ENCODE peak calls at places on chromosomes 12 and 14, in four cellular contexts. One of them, this sample, is unnamed.

GRCh38 chr14:102603293-102603907 is 11.0 kb downstream of the RCOR1 start:
- DNase-seq in brain microvascular endothelial cell: no peak
- DNase-seq in fibroblast of pulmonary artery: no peak
- DNase-seq in transverse colon: no peak
- DNase-seq in this sample: no peak

GRCh38 chr14:89926709-89927108 is 27.8 kb downstream of the EFCAB11 start:
- DNase-seq in brain microvascular endothelial cell: peak; percentile 63
- DNase-seq in fibroblast of pulmonary artery: peak; percentile 75
- DNase-seq in transverse colon: no peak
- DNase-seq in this sample: no peak

GRCh38 chr12:103877934-103878510 is 37.0 kb upstream of the NT5DC3 start:
- DNase-seq in transverse colon: peak; percentile 63
- DNase-seq in brain microvascular endothelial cell: peak; percentile 63
- DNase-seq in fibroblast of pulmonary artery: peak; percentile 81
- DNase-seq in this sample: peak; percentile 20

GRCh38 chr12:21169878-21170472 is 39.0 kb downstream of the SLCO1B1 start:
- DNase-seq in fibroblast of pulmonary artery: peak; percentile 62
- DNase-seq in transverse colon: peak; percentile 24
- DNase-seq in brain microvascular endothelial cell: peak; percentile 55
- DNase-seq in this sample: peak; percentile 5

GRCh38 chr12:22627351-22627750 is 2.4 kb downstream of the ETNK1 start:
- DNase-seq in brain microvascular endothelial cell: no peak
- DNase-seq in fibroblast of pulmonary artery: no peak
- DNase-seq in transverse colon: no peak
- DNase-seq in this sample: no peak

GRCh38 chr12:104929926-104930325 is 28.2 kb downstream of the SLC41A2 start:
- DNase-seq in fibroblast of pulmonary artery: no peak
- DNase-seq in brain microvascular endothelial cell: no peak
- DNase-seq in transverse colon: no peak
- DNase-seq in this sample: no peak

GRCh38 chr14:76828339-76829015 is 2.3 kb downstream of the LRRC74A start:
- DNase-seq in brain microvascular endothelial cell: no peak
- DNase-seq in fibroblast of pulmonary artery: peak; percentile 18
- DNase-seq in transverse colon: no peak
- DNase-seq in this sample: no peak

GRCh38 chr14:57182760-57183503 is 85.8 kb downstream of the EXOC5 start:
- DNase-seq in brain microvascular endothelial cell: no peak
- DNase-seq in transverse colon: no peak
- DNase-seq in fibroblast of pulmonary artery: peak; percentile 18
- DNase-seq in this sample: no peak

GRCh38 chr12:105474672-105475071 is 144.2 kb downstream of the C12orf75 start:
- DNase-seq in transverse colon: no peak
- DNase-seq in fibroblast of pulmonary artery: no peak
- DNase-seq in brain microvascular endothelial cell: no peak
- DNase-seq in this sample: no peak

GRCh38 chr12:575948-576612 is 87.2 kb downstream of the NINJ2 start:
- DNase-seq in transverse colon: peak; percentile 84
- DNase-seq in brain microvascular endothelial cell: peak; percentile 28
- DNase-seq in fibroblast of pulmonary artery: peak; percentile 63
- DNase-seq in this sample: no peak

GRCh38 chr14:103126873-103127304 is 3.6 kb downstream of the TNFAIP2 start:
- DNase-seq in brain microvascular endothelial cell: no peak
- DNase-seq in fibroblast of pulmonary artery: no peak
- DNase-seq in transverse colon: peak; percentile 71
- DNase-seq in this sample: no peak

GRCh38 chr12:22856120-22856699 is 231.2 kb downstream of the ETNK1 start:
- DNase-seq in brain microvascular endothelial cell: no peak
- DNase-seq in fibroblast of pulmonary artery: peak; percentile 62
- DNase-seq in transverse colon: no peak
- DNase-seq in this sample: no peak

GRCh38 chr12:115847398-115847797 is 430.1 kb downstream of the MED13L start:
- DNase-seq in fibroblast of pulmonary artery: no peak
- DNase-seq in brain microvascular endothelial cell: no peak
- DNase-seq in transverse colon: no peak
- DNase-seq in this sample: no peak

GRCh38 chr14:61322011-61322798 is 826 bp downstream of the PRKCH start:
- DNase-seq in brain microvascular endothelial cell: no peak
- DNase-seq in fibroblast of pulmonary artery: no peak
- DNase-seq in transverse colon: peak; percentile 66
- DNase-seq in this sample: no peak

GRCh38 chr12:75784591-75784990 is 247.0 kb downstream of the PHLDA1 start:
- DNase-seq in transverse colon: peak; percentile 32
- DNase-seq in brain microvascular endothelial cell: no peak
- DNase-seq in fibroblast of pulmonary artery: peak; percentile 25
- DNase-seq in this sample: no peak

GRCh38 chr12:58703911-58704310 is 216.4 kb downstream of the LRIG3 start:
- DNase-seq in fibroblast of pulmonary artery: no peak
- DNase-seq in brain microvascular endothelial cell: no peak
- DNase-seq in transverse colon: no peak
- DNase-seq in this sample: peak; percentile 66

GRCh38 chr14:61566537-61567225 is 128.6 kb upstream of the HIF1A start:
- DNase-seq in transverse colon: no peak
- DNase-seq in fibroblast of pulmonary artery: peak; percentile 71
- DNase-seq in brain microvascular endothelial cell: no peak
- DNase-seq in this sample: no peak

GRCh38 chr12:2364566-2365165 is 311.9 kb downstream of the CACNA1C start:
- DNase-seq in fibroblast of pulmonary artery: no peak
- DNase-seq in brain microvascular endothelial cell: no peak
- DNase-seq in transverse colon: no peak
- DNase-seq in this sample: no peak

GRCh38 chr14:58663494-58664111 is 25.8 kb downstream of the DACT1 start:
- DNase-seq in brain microvascular endothelial cell: peak; percentile 80
- DNase-seq in fibroblast of pulmonary artery: peak; percentile 93
- DNase-seq in transverse colon: peak; percentile 21
- DNase-seq in this sample: no peak

GRCh38 chr12:57110189-57111045 is 745 bp downstream of the STAT6 start:
- DNase-seq in transverse colon: peak; percentile 82
- DNase-seq in fibroblast of pulmonary artery: no peak
- DNase-seq in brain microvascular endothelial cell: no peak
- DNase-seq in this sample: no peak

GRCh38 chr14:60482743-60483142 is 3.1 kb downstream of the C14orf39 start:
- DNase-seq in brain microvascular endothelial cell: no peak
- DNase-seq in transverse colon: no peak
- DNase-seq in fibroblast of pulmonary artery: no peak
- DNase-seq in this sample: no peak

GRCh38 chr14:67411820-67412421 is at the start of gene PLEK2:
- DNase-seq in transverse colon: peak; percentile 90
- DNase-seq in brain microvascular endothelial cell: no peak
- DNase-seq in fibroblast of pulmonary artery: peak; percentile 33
- DNase-seq in this sample: no peak

GRCh38 chr12:79421236-79421740 is 269.5 kb downstream of the PAWR start:
- DNase-seq in transverse colon: no peak
- DNase-seq in fibroblast of pulmonary artery: no peak
- DNase-seq in brain microvascular endothelial cell: no peak
- DNase-seq in this sample: no peak

GRCh38 chr14:68627868-68628604 is 164.8 kb downstream of the ZFP36L1 start:
- DNase-seq in fibroblast of pulmonary artery: no peak
- DNase-seq in brain microvascular endothelial cell: no peak
- DNase-seq in transverse colon: peak; percentile 74
- DNase-seq in this sample: no peak

GRCh38 chr14:102897299-102898027 is 25.0 kb upstream of the AMN start:
- DNase-seq in brain microvascular endothelial cell: no peak
- DNase-seq in transverse colon: no peak
- DNase-seq in fibroblast of pulmonary artery: no peak
- DNase-seq in this sample: no peak

GRCh38 chr12:94168041-94168440 is 19.7 kb downstream of the PLXNC1 start:
- DNase-seq in transverse colon: no peak
- DNase-seq in brain microvascular endothelial cell: no peak
- DNase-seq in fibroblast of pulmonary artery: no peak
- DNase-seq in this sample: no peak

GRCh38 chr14:38125484-38125912 is 82.2 kb upstream of the SSTR1 start:
- DNase-seq in fibroblast of pulmonary artery: no peak
- DNase-seq in brain microvascular endothelial cell: no peak
- DNase-seq in transverse colon: no peak
- DNase-seq in this sample: no peak

GRCh38 chr14:67539116-67539515 is 6.0 kb downstream of the PLEKHH1 start:
- DNase-seq in fibroblast of pulmonary artery: no peak
- DNase-seq in transverse colon: no peak
- DNase-seq in brain microvascular endothelial cell: no peak
- DNase-seq in this sample: no peak

GRCh38 chr14:94025720-94026119 is 420 bp upstream of the OTUB2 start:
- DNase-seq in transverse colon: no peak
- DNase-seq in brain microvascular endothelial cell: no peak
- DNase-seq in fibroblast of pulmonary artery: no peak
- DNase-seq in this sample: no peak

GRCh38 chr14:35117112-35117511 is 4.7 kb downstream of the PPP2R3C start:
- DNase-seq in fibroblast of pulmonary artery: no peak
- DNase-seq in transverse colon: no peak
- DNase-seq in brain microvascular endothelial cell: no peak
- DNase-seq in this sample: no peak

GRCh38 chr12:123075591-123076171 is 75.2 kb downstream of the PITPNM2 start:
- DNase-seq in transverse colon: peak; percentile 33
- DNase-seq in brain microvascular endothelial cell: no peak
- DNase-seq in fibroblast of pulmonary artery: no peak
- DNase-seq in this sample: no peak

GRCh38 chr14:23548351-23549318 is 2.9 kb downstream of the ZFHX2 start:
- DNase-seq in fibroblast of pulmonary artery: peak; percentile 48
- DNase-seq in transverse colon: no peak
- DNase-seq in brain microvascular endothelial cell: peak; percentile 64
- DNase-seq in this sample: no peak

GRCh38 chr14:72792051-72792788 is 101.7 kb downstream of the DPF3 start:
- DNase-seq in brain microvascular endothelial cell: peak; percentile 18
- DNase-seq in transverse colon: no peak
- DNase-seq in fibroblast of pulmonary artery: no peak
- DNase-seq in this sample: no peak

GRCh38 chr14:104975481-104976197 is 2.5 kb downstream of the AHNAK2 start:
- DNase-seq in transverse colon: no peak
- DNase-seq in fibroblast of pulmonary artery: no peak
- DNase-seq in brain microvascular endothelial cell: no peak
- DNase-seq in this sample: no peak

GRCh38 chr12:113088971-113089756 is 32.6 kb downstream of the DTX1 start:
- DNase-seq in brain microvascular endothelial cell: no peak
- DNase-seq in transverse colon: peak; percentile 28
- DNase-seq in fibroblast of pulmonary artery: no peak
- DNase-seq in this sample: no peak

GRCh38 chr14:100392266-100392850 is 69.2 kb downstream of the SLC25A47 start:
- DNase-seq in fibroblast of pulmonary artery: peak; percentile 33
- DNase-seq in transverse colon: no peak
- DNase-seq in brain microvascular endothelial cell: no peak
- DNase-seq in this sample: no peak

GRCh38 chr14:49497725-49498348 is 88.3 kb downstream of the RPS29 start:
- DNase-seq in fibroblast of pulmonary artery: peak; percentile 85
- DNase-seq in brain microvascular endothelial cell: peak; percentile 65
- DNase-seq in transverse colon: no peak
- DNase-seq in this sample: peak; percentile 31

DNA sequence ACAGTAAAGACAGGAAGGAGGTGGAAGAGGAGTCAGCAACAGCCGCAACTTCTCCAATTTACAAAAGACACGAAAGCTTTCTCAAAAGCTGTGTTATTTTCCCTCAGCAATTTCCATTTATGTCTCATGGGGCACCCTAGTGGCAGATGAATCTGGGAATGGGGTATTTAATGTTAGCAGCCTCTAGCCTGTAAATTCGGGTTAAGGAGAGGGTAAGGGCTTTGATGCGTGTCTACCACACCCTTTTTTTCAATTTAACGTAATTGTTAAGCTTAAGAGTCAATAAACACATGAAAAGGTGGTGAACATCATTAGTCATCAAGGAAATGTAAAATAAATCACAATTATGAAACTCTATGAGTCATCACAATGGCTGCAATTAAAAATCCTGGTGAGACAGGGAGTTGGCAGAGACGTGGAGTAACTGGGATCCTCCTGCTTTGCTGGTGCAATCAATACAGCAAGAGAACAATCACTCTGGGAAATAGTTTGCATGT is 986.4 kb downstream of the AACS start:
- DNase-seq in transverse colon: no peak
- DNase-seq in fibroblast of pulmonary artery: peak; percentile 59
- DNase-seq in brain microvascular endothelial cell: no peak
- DNase-seq in this sample: peak; percentile 8
- TF ChIP-seq CTCF in transverse colon: no peak
- TF ChIP-seq CTCF in fibroblast of pulmonary artery: no peak
- TF ChIP-seq CTCF in brain microvascular endothelial cell: no peak
- TF ChIP-seq CTCF in this sample: no peak

DNA sequence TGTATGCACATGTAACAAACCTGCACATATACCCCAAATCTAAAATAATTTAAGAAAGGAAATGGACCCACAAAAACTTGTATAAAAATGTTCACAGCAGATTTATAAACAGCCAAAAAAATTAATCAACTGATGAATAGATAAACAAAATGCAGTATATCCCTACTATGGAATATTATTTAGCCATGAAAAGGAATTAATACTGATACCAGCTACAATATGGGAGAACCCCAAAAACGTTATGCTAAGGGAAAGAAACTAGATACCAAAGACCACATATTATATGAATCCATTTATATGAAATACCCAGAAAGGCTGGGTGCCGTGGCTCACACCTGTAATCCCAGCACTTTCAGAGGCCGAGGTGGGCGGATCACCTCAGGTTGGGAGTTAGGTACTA is 20.9 kb downstream of the DUSP16 start:
- DNase-seq in brain microvascular endothelial cell: no peak
- DNase-seq in fibroblast of pulmonary artery: no peak
- DNase-seq in transverse colon: no peak
- DNase-seq in this sample: no peak
- TF ChIP-seq CTCF in brain microvascular endothelial cell: no peak
- TF ChIP-seq CTCF in fibroblast of pulmonary artery: no peak
- TF ChIP-seq CTCF in transverse colon: no peak
- TF ChIP-seq CTCF in this sample: no peak

GRCh38 chr12:111780166-111780565 is 13.4 kb downstream of the ALDH2 start:
- DNase-seq in fibroblast of pulmonary artery: no peak
- DNase-seq in brain microvascular endothelial cell: no peak
- DNase-seq in transverse colon: peak; percentile 62
- DNase-seq in this sample: no peak
- TF ChIP-seq CTCF in fibroblast of pulmonary artery: no peak
- TF ChIP-seq CTCF in brain microvascular endothelial cell: no peak
- TF ChIP-seq CTCF in transverse colon: no peak
- TF ChIP-seq CTCF in this sample: no peak

DNA sequence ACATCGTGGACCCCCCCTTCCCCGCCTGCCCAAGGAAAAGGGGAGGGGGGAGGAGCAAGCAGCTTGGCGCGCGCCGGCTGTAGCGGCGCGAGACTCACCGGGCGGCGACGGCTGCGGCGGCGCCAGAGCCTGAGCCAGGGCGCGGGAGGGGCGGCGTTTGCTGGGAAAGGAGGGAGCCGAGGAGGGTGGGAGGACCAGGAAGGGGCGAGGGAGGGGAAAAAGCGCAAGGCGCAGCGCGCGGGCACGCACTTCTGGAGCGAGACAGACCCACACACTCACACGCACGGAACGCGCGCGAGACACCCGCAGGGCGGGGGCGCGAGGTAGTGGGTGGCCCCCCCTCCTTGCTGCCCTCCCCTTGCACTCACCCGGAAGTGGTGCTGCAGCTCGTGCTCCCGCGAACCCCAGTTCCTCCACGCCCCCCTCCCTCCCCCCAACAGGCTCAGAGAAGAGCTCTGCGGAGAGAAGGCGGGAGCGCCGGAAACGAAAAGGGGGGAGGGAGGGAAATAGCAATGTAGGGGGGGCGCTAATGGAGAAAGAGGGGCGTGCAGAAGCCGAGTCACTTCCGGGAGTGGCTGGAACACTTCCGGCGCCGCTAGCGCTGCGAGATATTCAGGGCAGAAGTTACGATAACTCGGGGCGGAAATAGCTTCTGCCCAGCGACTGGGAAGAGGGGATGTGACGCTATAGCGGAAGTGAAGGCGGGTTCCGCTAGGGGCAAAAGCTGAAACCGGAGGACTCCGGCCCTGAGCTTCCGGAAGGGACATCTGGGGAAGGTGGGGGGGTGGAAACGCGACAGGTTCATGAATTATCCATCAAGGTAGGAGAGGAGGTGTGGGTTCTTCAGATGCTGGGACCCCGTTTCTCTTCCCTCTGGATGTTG is at the start of gene ZNF384:
- DNase-seq in fibroblast of pulmonary artery: peak; percentile 99
- DNase-seq in brain microvascular endothelial cell: peak; percentile 98
- DNase-seq in transverse colon: peak; percentile 98
- DNase-seq in this sample: peak; percentile 99
- TF ChIP-seq CTCF in fibroblast of pulmonary artery: no peak
- TF ChIP-seq CTCF in brain microvascular endothelial cell: peak; percentile 43
- TF ChIP-seq CTCF in transverse colon: peak; percentile 59
- TF ChIP-seq CTCF in this sample: peak; percentile 7

This sample was measured in AG09319.